ENCODE peak calls at places on chromosomes 1 and 21, in eight cellular contexts. X, M, K, Q, P, T, Z and W are unnamed samples. For H3K4me1 and H3K27me3, the result is how much of the 10 kb centered on the place peaks cover.

GRCh38 chr1:201468501-201468843 is 516 bp downstream of the PHLDA3 start:
- DNase-seq in X (no peak), M (peak), K (peak), Q (no peak), P (no peak), T (peak), Z (no peak), W (no peak)

GRCh38 chr1:156860113-156860638 is 489 bp upstream of the NTRK1 start:
- DNase-seq in X (peak), M (no peak), K (peak), Q (no peak), P (peak), T (peak), Z (no peak), W (peak)

GRCh38 chr21:19244502-19245187 is 841.1 kb upstream of the TMPRSS15 start:
- DNase-seq in X (no peak), M (no peak), K (no peak), Q (no peak), P (no peak), T (no peak), Z (no peak), W (no peak)

GRCh38 chr1:5751833-5752714 is 240.2 kb downstream of the NPHP4 start:
- DNase-seq in X (no peak), M (peak), K (peak), Q (no peak), P (no peak), T (no peak), Z (no peak), W (no peak)

GRCh38 chr1:177569476-177569875 is 398.7 kb downstream of the BRINP2 start:
- DNase-seq in X (peak), M (no peak), K (no peak), Q (no peak), P (no peak), T (no peak), Z (no peak), W (no peak)

GRCh38 chr1:3429320-3429719 is 25.1 kb upstream of the ARHGEF16 start:
- DNase-seq in X (no peak), M (no peak), K (no peak), Q (no peak), P (no peak), T (no peak), Z (no peak), W (no peak)

GRCh38 chr1:191483997-191484396 is 674.3 kb upstream of the RGS18 start:
- DNase-seq in X (no peak), M (no peak), K (no peak), Q (no peak), P (no peak), T (no peak), Z (no peak), W (no peak)

GRCh38 chr1:223556414-223557124 is 108.9 kb downstream of the CAPN8 start:
- DNase-seq in X (no peak), M (peak), K (peak), Q (peak), P (no peak), T (peak), Z (no peak), W (no peak)

GRCh38 chr1:198483006-198483405 is 57.5 kb downstream of the ATP6V1G3 start:
- DNase-seq in X (no peak), M (no peak), K (no peak), Q (no peak), P (no peak), T (no peak), Z (no peak), W (no peak)

GRCh38 chr1:192984058-192984457 is 75.1 kb downstream of the UCHL5 start:
- DNase-seq in X (no peak), M (no peak), K (no peak), Q (no peak), P (no peak), T (no peak), Z (no peak), W (no peak)

GRCh38 chr1:161131721-161132409 is 602 bp downstream of the DEDD start:
- DNase-seq in X (peak), M (no peak), K (peak), Q (no peak), P (no peak), T (no peak), Z (no peak), W (no peak)

GRCh38 chr1:198647055-198647454 is 8.2 kb downstream of the PTPRC start:
- DNase-seq in X (no peak), M (no peak), K (no peak), Q (no peak), P (no peak), T (no peak), Z (no peak), W (no peak)

GRCh38 chr21:28177008-28177603 is 815.6 kb downstream of the LTN1 start:
- DNase-seq in X (no peak), M (no peak), K (no peak), Q (no peak), P (no peak), T (no peak), Z (no peak), W (no peak)

GRCh38 chr1:198387587-198387986 is 152.9 kb downstream of the ATP6V1G3 start:
- DNase-seq in X (peak), M (no peak), K (peak), Q (peak), P (no peak), T (no peak), Z (no peak), W (no peak)

DNA sequence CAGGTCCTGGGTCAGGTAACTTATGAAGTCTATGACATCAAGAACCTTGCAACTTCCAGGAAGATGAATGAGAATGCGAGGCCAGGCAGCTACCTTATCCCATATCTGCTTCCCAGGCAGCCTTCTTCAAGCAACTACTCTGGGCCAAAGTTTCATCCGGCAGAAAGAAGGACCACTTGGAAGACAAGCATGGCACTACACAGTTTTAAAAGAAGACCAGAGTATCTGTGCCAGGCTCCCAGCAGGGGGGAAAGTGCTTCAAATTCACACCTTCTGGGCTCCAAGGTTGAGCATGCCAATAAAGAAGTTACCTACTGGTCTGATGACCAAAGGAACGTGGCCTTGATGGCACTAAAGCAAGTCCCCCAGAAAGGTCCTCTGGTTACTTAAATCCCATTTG is 73.4 kb downstream of the CD46 start:
- DNase-seq in X (no peak), M (no peak), K (no peak), Q (no peak), P (no peak), T (no peak), Z (no peak), W (no peak)
- H3K4me1 ChIP-seq in X (under half), M (half or more), K (under half), Q (half or more), P (half or more), T (half or more), Z (under half), W (half or more)

GRCh38 chr1:246876423-246876822 is 55.3 kb downstream of the AHCTF1 start:
- DNase-seq in X (no peak), M (no peak), K (no peak), Q (no peak), P (no peak), T (no peak), Z (no peak), W (no peak)

DNA sequence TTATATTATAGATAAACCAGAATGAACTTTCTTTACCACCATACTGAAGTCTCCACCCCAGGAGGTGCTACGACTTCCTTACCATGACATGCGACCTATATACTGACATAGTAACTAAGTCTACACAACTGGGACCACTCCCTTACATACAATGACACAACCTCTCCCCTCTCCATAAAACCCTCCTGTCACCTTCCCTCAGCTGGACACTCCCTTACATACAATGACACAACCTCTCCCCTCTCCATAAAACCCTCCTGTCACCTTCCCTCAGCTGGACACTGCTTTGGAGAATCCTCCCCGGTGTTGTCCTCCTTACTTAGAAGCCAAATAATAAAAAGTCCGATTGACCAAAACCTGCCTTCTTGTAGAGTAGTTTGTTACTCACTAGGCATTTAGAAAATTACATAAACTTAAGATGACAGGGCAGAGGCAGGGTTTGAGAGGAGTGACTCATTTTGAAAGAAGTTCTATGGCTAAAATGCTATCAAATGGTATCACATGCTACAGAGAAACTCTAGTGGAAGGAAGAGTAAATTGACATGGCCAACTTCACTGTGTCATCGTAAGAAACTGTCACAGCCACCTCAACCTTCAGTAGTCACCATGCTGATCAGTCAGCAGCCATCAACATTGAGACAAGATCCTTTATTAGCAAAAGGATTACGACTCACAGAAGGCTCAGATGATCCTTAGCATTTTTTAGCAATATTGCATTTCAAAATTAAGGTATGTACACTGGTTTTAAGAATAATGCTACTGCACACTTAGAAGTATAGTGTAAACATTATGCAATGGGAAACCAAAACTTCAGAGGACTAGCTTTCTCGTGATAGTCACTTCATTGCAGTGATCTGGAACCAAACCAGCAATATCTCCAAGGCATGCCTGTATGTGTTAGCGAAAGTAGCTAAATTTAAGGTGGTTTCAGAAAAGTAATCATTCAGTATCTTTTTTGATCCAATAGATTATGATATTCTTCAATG is 56.4 kb downstream of the AHCTF1 start:
- DNase-seq in X (peak), M (no peak), K (no peak), Q (no peak), P (no peak), T (no peak), Z (no peak), W (no peak)
- H3K27ac ChIP-seq in X (peak), M (no peak), K (no peak), Q (no peak), P (no peak), T (no peak), Z (no peak), W (no peak)

GRCh38 chr1:228650141-228650540 is 85.1 kb upstream of the RHOU start:
- DNase-seq in X (no peak), M (peak), K (peak), Q (no peak), P (no peak), T (peak), Z (no peak), W (no peak)

GRCh38 chr1:228650946-228651345 is 84.3 kb upstream of the RHOU start:
- DNase-seq in X (no peak), M (no peak), K (no peak), Q (no peak), P (no peak), T (no peak), Z (no peak), W (no peak)

GRCh38 chr1:228646717-228647522 is 88.4 kb upstream of the RHOU start:
- DNase-seq in X (peak), M (peak), K (peak), Q (peak), P (peak), T (no peak), Z (no peak), W (peak)

GRCh38 chr1:228648647-228649383 is 86.5 kb upstream of the RHOU start:
- DNase-seq in X (no peak), M (no peak), K (no peak), Q (no peak), P (no peak), T (no peak), Z (no peak), W (no peak)

GRCh38 chr1:228647523-228648444 is 87.5 kb upstream of the RHOU start:
- DNase-seq in X (peak), M (peak), K (peak), Q (peak), P (no peak), T (peak), Z (no peak), W (peak)
- H3K27me3 ChIP-seq in X (under half), M (half or more), K (half or more), Q (under half), P (under half), T (under half), Z (under half), W (under half)

GRCh38 chr1:89942014-89942413 is 52.9 kb upstream of the ZNF326 start:
- DNase-seq in X (no peak), M (no peak), K (no peak), Q (no peak), P (no peak), T (no peak), Z (no peak), W (no peak)
- H3K4me1 ChIP-seq in X (under half), M (under half), K (under half), Q (half or more), P (under half), T (under half), Z (under half), W (under half)

GRCh38 chr1:54996359-54996868 is 2.3 kb upstream of the BSND start:
- DNase-seq in X (peak), M (peak), K (peak), Q (peak), P (peak), T (peak), Z (no peak), W (peak)
- H3K27ac ChIP-seq in X (no peak), M (no peak), K (no peak), Q (no peak), P (no peak), T (no peak), Z (no peak), W (no peak)

GRCh38 chr1:226588484-226588883 is 39.9 kb downstream of the STUM start:
- DNase-seq in X (no peak), M (no peak), K (no peak), Q (no peak), P (no peak), T (no peak), Z (no peak), W (no peak)
- H3K27me3 ChIP-seq in X (under half), M (under half), K (under half), Q (under half), P (under half), T (under half), Z (under half), W (under half)

DNA sequence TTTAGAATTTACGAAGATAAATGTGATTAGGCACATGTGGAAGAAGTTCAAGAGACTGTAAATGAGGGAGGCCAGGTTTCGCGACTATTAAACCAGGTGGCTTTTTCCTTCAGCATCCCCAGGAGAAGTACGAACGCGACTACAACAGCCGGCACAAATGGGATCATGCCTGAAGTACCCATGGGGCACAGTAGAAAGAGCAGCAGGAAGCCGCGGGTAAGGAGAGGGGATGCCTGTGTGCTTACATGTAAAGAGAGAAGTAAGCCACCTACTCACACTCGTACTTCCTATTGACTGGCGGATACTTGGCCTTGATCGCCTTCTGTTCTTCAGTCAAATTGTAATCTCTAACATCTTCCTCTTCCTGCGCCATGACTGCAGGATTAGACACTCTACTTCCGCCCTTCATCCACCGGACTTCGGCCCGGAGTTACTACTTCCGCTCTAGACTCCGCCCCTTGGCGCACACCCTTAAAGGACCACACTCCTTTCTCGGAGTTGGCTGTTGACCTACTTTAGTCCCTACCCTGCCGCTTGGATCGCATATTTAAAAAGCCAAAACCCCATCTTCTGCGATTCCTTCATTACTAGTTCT is at the start of gene ZBTB8OS:
- DNase-seq in X (peak), M (peak), K (peak), Q (peak), P (peak), T (peak), Z (peak), W (peak)
- H3K4me1 ChIP-seq in X (under half), M (half or more), K (under half), Q (half or more), P (under half), T (under half), Z (under half), W (under half)

GRCh38 chr1:183831336-183831735 is 26.4 kb downstream of the RGL1 start:
- DNase-seq in X (no peak), M (no peak), K (no peak), Q (no peak), P (no peak), T (no peak), Z (no peak), W (no peak)
- H3K27ac ChIP-seq in X (no peak), M (no peak), K (peak), Q (no peak), P (no peak), T (no peak), Z (no peak), W (no peak)